ENCODE peak calls at places on chromosomes 2 and 18, in seven cellular contexts. One of them, this sample, is unnamed.

GRCh38 chr18:74331404-74331803 is 15.8 kb downstream of the C18orf63 start:
- DNase-seq in A549: peak
- DNase-seq in heart left ventricle: no peak
- DNase-seq in K562: peak
- DNase-seq in H54: no peak
- DNase-seq in IMR-90: peak
- DNase-seq in gastrocnemius medialis: no peak
- DNase-seq in this sample: no peak

GRCh38 chr18:23115683-23116096 is 19.6 kb upstream of the CABLES1 start:
- DNase-seq in A549: peak
- DNase-seq in heart left ventricle: no peak
- DNase-seq in K562: no peak
- DNase-seq in H54: no peak
- DNase-seq in IMR-90: peak
- DNase-seq in gastrocnemius medialis: no peak
- DNase-seq in this sample: no peak

GRCh38 chr2:109059474-109060165 is 69.4 kb upstream of the SH3RF3 start:
- DNase-seq in A549: no peak
- DNase-seq in heart left ventricle: peak
- DNase-seq in K562: no peak
- DNase-seq in H54: no peak
- DNase-seq in IMR-90: no peak
- DNase-seq in gastrocnemius medialis: no peak
- DNase-seq in this sample: no peak

GRCh38 chr2:96903809-96904208 is 33.9 kb upstream of the SEMA4C start:
- DNase-seq in A549: no peak
- DNase-seq in heart left ventricle: no peak
- DNase-seq in K562: no peak
- DNase-seq in H54: no peak
- DNase-seq in IMR-90: no peak
- DNase-seq in gastrocnemius medialis: no peak
- DNase-seq in this sample: no peak

GRCh38 chr18:79396431-79397287 is 929 bp downstream of the NFATC1 start:
- DNase-seq in A549: peak
- DNase-seq in heart left ventricle: peak
- DNase-seq in K562: peak
- DNase-seq in H54: no peak
- DNase-seq in IMR-90: peak
- DNase-seq in gastrocnemius medialis: peak
- DNase-seq in this sample: peak

GRCh38 chr2:11698009-11698922 is 28.3 kb upstream of the NTSR2 start:
- DNase-seq in A549: no peak
- DNase-seq in heart left ventricle: peak
- DNase-seq in K562: no peak
- DNase-seq in H54: peak
- DNase-seq in IMR-90: peak
- DNase-seq in gastrocnemius medialis: peak
- DNase-seq in this sample: no peak

GRCh38 chr2:44707945-44708645 is 233.4 kb upstream of the SIX3 start:
- DNase-seq in A549: no peak
- DNase-seq in heart left ventricle: no peak
- DNase-seq in K562: no peak
- DNase-seq in H54: no peak
- DNase-seq in IMR-90: no peak
- DNase-seq in gastrocnemius medialis: no peak
- DNase-seq in this sample: no peak

GRCh38 chr2:172100080-172101007 is 2.4 kb downstream of the DLX2 start:
- DNase-seq in A549: no peak
- DNase-seq in heart left ventricle: no peak
- DNase-seq in K562: no peak
- DNase-seq in H54: no peak
- DNase-seq in IMR-90: no peak
- DNase-seq in gastrocnemius medialis: no peak
- DNase-seq in this sample: no peak

GRCh38 chr2:227759411-227760113 is 13.9 kb downstream of the SCYGR8 start:
- DNase-seq in A549: no peak
- DNase-seq in heart left ventricle: no peak
- DNase-seq in K562: no peak
- DNase-seq in H54: no peak
- DNase-seq in IMR-90: no peak
- DNase-seq in gastrocnemius medialis: no peak
- DNase-seq in this sample: no peak

GRCh38 chr2:13522096-13522495 is 805.4 kb downstream of the TRIB2 start:
- DNase-seq in A549: no peak
- DNase-seq in heart left ventricle: no peak
- DNase-seq in K562: no peak
- DNase-seq in H54: no peak
- DNase-seq in IMR-90: no peak
- DNase-seq in gastrocnemius medialis: no peak
- DNase-seq in this sample: no peak
- TF ChIP-seq POLR2A in A549: no peak
- TF ChIP-seq POLR2A in heart left ventricle: no peak
- TF ChIP-seq POLR2A in K562: no peak
- TF ChIP-seq POLR2A in H54: no peak
- TF ChIP-seq POLR2A in IMR-90: no peak
- TF ChIP-seq POLR2A in gastrocnemius medialis: no peak
- TF ChIP-seq POLR2A in this sample: no peak

GRCh38 chr2:230658577-230658876 is 54.1 kb upstream of the CAB39 start:
- DNase-seq in A549: no peak
- DNase-seq in heart left ventricle: no peak
- DNase-seq in K562: no peak
- DNase-seq in H54: no peak
- DNase-seq in IMR-90: no peak
- DNase-seq in gastrocnemius medialis: no peak
- DNase-seq in this sample: no peak
- TF ChIP-seq POLR2A in A549: no peak
- TF ChIP-seq POLR2A in heart left ventricle: no peak
- TF ChIP-seq POLR2A in K562: no peak
- TF ChIP-seq POLR2A in H54: no peak
- TF ChIP-seq POLR2A in IMR-90: no peak
- TF ChIP-seq POLR2A in gastrocnemius medialis: no peak
- TF ChIP-seq POLR2A in this sample: no peak

GRCh38 chr2:237572021-237572741 is 5.8 kb downstream of the PRLH start:
- DNase-seq in A549: peak
- DNase-seq in heart left ventricle: peak
- DNase-seq in K562: peak
- DNase-seq in H54: peak
- DNase-seq in IMR-90: peak
- DNase-seq in gastrocnemius medialis: peak
- DNase-seq in this sample: peak
- TF ChIP-seq POLR2A in A549: no peak
- TF ChIP-seq POLR2A in heart left ventricle: no peak
- TF ChIP-seq POLR2A in K562: no peak
- TF ChIP-seq POLR2A in H54: no peak
- TF ChIP-seq POLR2A in IMR-90: peak
- TF ChIP-seq POLR2A in gastrocnemius medialis: no peak
- TF ChIP-seq POLR2A in this sample: no peak

DNA sequence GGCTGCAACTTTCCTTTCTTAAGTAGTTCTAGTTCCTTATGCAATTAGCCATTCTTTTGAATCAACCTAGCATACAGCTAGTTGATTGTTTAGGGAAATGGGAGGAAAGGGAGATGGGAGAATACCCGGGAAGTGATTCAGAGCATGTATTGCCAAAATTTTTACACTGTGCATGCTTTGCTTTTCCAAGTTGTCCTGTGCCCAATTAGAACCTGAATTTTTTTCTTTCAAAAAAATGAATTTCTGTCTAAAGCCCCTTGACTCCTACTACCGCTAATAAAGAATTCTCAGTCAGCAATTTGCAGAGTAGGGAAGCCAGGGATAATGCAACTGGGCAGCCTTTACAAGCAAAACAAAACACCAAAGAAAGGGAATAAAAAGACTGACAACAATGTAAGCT is 174.5 kb downstream of the ERBB4 start:
- DNase-seq in A549: no peak
- DNase-seq in heart left ventricle: no peak
- DNase-seq in K562: no peak
- DNase-seq in H54: no peak
- DNase-seq in IMR-90: no peak
- DNase-seq in gastrocnemius medialis: no peak
- DNase-seq in this sample: no peak
- TF ChIP-seq POLR2A in A549: no peak
- TF ChIP-seq POLR2A in heart left ventricle: no peak
- TF ChIP-seq POLR2A in K562: no peak
- TF ChIP-seq POLR2A in H54: no peak
- TF ChIP-seq POLR2A in IMR-90: no peak
- TF ChIP-seq POLR2A in gastrocnemius medialis: no peak
- TF ChIP-seq POLR2A in this sample: no peak